ENCODE peak calls at places on chromosomes 6 and 20, in seven cellular contexts. V is upper lobe of right lung, N is tibial nerve, R is ovary, Q is breast epithelium, G is small intestine, W is heart right ventricle. T is an unnamed sample.
A peak's percentile ranks its signal among the peaks of the same experiment; 100 is the strongest.

GRCh38 chr6:149185799-149186357 is 131.6 kb upstream of the TAB2 start:
- DNase-seq in V (no peak), N (no peak), R (no peak), Q (no peak), G (no peak), W (no peak), T (no peak)

GRCh38 chr6:5199203-5200101 is 61.3 kb downstream of the LYRM4 start:
- DNase-seq in V (no peak), N (no peak), R (no peak), Q (no peak), G (no peak), W (no peak), T (no peak)

GRCh38 chr6:105819774-105820173 is 266.4 kb upstream of the PRDM1 start:
- DNase-seq in V (no peak), N (no peak), R (no peak), Q (no peak), G (no peak), W (no peak), T (no peak)

GRCh38 chr20:29313481-29313880 is 1944.0 kb upstream of the DEFB115 start:
- DNase-seq in V (no peak), N (no peak), R (no peak), Q (no peak), G (no peak), W (no peak), T (no peak)

GRCh38 chr6:26045939-26046368 is 41.3 kb upstream of the HFE start:
- DNase-seq in V (no peak), N (no peak), R (no peak), Q (no peak), G (no peak), W (no peak), T (no peak)

GRCh38 chr6:4412488-4412887 is 277.1 kb upstream of the ECI2 start:
- DNase-seq in V (no peak), N (no peak), R (no peak), Q (no peak), G (no peak), W (no peak), T (no peak)

GRCh38 chr6:93388070-93388469 is 31.3 kb downstream of the EPHA7 start:
- DNase-seq in V (no peak), N (no peak), R (no peak), Q (no peak), G (no peak), W (no peak), T (no peak)

GRCh38 chr6:75893058-75893775 is 144.2 kb downstream of the MYO6 start:
- DNase-seq in V (no peak), N (no peak), R (no peak), Q (no peak), G (peak; percentile 32), W (no peak), T (no peak)

GRCh38 chr20:52812231-52812847 is 159.8 kb upstream of the TSHZ2 start:
- DNase-seq in V (no peak), N (no peak), R (no peak), Q (no peak), G (no peak), W (no peak), T (peak; percentile 63)

GRCh38 chr6:153101461-153101860 is 29.6 kb downstream of the RGS17 start:
- DNase-seq in V (no peak), N (no peak), R (no peak), Q (no peak), G (no peak), W (no peak), T (no peak)

GRCh38 chr6:63637865-63638445 is 2.4 kb downstream of the PHF3 start:
- DNase-seq in V (no peak), N (no peak), R (no peak), Q (no peak), G (no peak), W (no peak), T (no peak)

GRCh38 chr6:97032950-97033349 is 108.4 kb downstream of the KLHL32 start:
- DNase-seq in V (no peak), N (no peak), R (no peak), Q (no peak), G (peak; percentile 37), W (no peak), T (no peak)
- H3K27me3 ChIP-seq in V (no peaks in the 10 kb centered on the region), N (no peaks in the 10 kb centered on the region), R (no peaks in the 10 kb centered on the region), Q (no peaks in the 10 kb centered on the region), G (no peaks in the 10 kb centered on the region), W (no peaks in the 10 kb centered on the region), T (no peaks in the 10 kb centered on the region)

GRCh38 chr20:50916934-50917333 is 14.3 kb downstream of the ADNP start:
- DNase-seq in V (no peak), N (no peak), R (no peak), Q (no peak), G (no peak), W (no peak), T (no peak)
- H3K4me3 ChIP-seq in V (no peak overlapping the region), N (no peak overlapping the region), R (no peak overlapping the region), Q (no peak overlapping the region), G (no peak overlapping the region), W (no peak overlapping the region), T (no peak overlapping the region)

DNA sequence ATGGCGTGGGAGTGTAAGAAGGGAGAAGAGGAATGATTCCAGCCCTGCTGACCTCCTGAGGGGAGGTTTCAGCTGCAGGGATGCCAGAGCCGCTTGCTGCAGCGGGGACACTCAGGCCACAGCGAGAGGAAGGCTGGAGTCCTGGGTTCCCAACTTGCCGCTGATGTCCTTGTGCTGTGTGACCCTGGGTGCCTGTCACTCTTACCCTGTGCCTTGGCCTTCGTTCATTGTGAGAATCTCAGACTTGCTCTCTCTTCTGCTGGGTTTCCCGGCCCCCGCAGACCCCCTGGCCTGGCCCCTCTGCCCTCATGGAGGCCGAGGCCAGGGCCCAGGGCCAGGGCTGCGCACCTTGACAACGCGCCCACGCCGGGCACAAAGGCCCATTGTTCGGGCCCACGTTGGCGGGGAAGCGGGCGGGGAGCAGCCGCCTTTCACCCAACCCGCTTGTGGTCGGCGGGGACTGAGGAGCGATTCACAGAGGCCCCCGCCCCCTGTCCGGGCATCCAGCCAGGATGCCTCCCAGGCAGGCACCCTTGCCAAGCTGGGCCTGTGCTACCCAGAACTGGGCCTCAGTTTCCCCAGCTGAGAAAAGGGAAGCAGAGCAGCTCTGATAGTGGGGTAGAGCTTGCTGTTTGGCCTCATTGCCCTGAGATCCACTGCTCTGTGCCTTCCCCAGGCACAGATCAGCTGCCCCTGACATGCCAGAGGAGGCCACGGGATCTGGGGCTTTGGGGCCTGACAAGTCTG is 52.4 kb downstream of the CEBPB start:
- DNase-seq in V (no peak), N (no peak), R (no peak), Q (peak; percentile 79), G (peak; percentile 49), W (no peak), T (no peak)
- H3K4me1 ChIP-seq in V (no peaks in the 10 kb centered on the region), N (peaks cover 11% of the 10 kb centered on the region), R (peaks cover 3% of the 10 kb centered on the region), Q (no peaks in the 10 kb centered on the region), G (no peaks in the 10 kb centered on the region), W (no peaks in the 10 kb centered on the region), T (no peaks in the 10 kb centered on the region)

GRCh38 chr6:958531-958930 is 265.6 kb upstream of the EXOC2 start:
- DNase-seq in V (no peak), N (no peak), R (no peak), Q (no peak), G (no peak), W (no peak), T (no peak)

GRCh38 chr6:960356-960755 is 267.4 kb upstream of the EXOC2 start:
- DNase-seq in V (no peak), N (no peak), R (no peak), Q (no peak), G (no peak), W (no peak), T (peak; percentile 61)

GRCh38 chr6:963456-963855 is 270.5 kb upstream of the EXOC2 start:
- DNase-seq in V (no peak), N (no peak), R (no peak), Q (no peak), G (no peak), W (no peak), T (no peak)

GRCh38 chr6:961407-961930 is 268.5 kb upstream of the EXOC2 start:
- DNase-seq in V (no peak), N (no peak), R (no peak), Q (no peak), G (no peak), W (no peak), T (no peak)
- H3K27me3 ChIP-seq in V (no peaks in the 10 kb centered on the region), N (no peaks in the 10 kb centered on the region), R (no peaks in the 10 kb centered on the region), Q (no peaks in the 10 kb centered on the region), G (no peaks in the 10 kb centered on the region), W (peaks cover 29% of the 10 kb centered on the region), T (no peaks in the 10 kb centered on the region)

GRCh38 chr6:112252571-112253504 is 1.5 kb downstream of the LAMA4 start:
- DNase-seq in V (no peak), N (no peak), R (no peak), Q (no peak), G (no peak), W (no peak), T (no peak)
- H3K4me3 ChIP-seq in V (peak overlapping the region; percentile 63), N (peak overlapping the region; percentile 82), R (peak overlapping the region; percentile 83), Q (peak overlapping the region; percentile 65), G (no peak overlapping the region), W (peak overlapping the region; percentile 90), T (peak overlapping the region; percentile 83)

DNA sequence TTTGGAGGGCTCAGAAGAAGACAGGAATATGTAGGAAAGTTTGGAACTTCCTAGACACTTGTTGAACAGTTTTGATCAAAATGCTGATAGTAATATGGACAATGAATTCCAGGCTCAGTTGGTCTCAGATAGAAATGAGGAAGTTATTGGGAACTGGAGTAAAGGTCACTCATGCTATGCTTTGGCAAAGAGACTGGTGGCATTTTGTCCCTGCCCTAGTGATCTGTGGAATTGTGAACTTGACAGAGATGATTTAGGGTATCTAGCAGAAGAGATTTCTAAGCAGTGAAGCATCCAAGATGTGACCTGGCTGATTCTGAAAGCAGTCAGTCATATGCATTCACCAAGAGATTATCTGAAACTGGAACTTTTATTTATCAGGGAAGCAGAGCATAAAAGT is 45.1 kb downstream of the FRK start:
- DNase-seq in V (no peak), N (no peak), R (no peak), Q (no peak), G (peak; percentile 82), W (no peak), T (no peak)
- H3K4me1 ChIP-seq in V (peaks cover 38% of the 10 kb centered on the region), N (peaks cover 12% of the 10 kb centered on the region), R (peaks cover 5% of the 10 kb centered on the region), Q (no peaks in the 10 kb centered on the region), G (peaks cover 4% of the 10 kb centered on the region), W (peaks cover 9% of the 10 kb centered on the region), T (peaks cover 11% of the 10 kb centered on the region)